ENCODE peak calls at places on chromosomes 2 and 18, in four cellular contexts. One of them, this sample, is unnamed.
A peak's percentile ranks its signal among the peaks of the same experiment; 100 is the strongest.

GRCh38 chr18:26459884-26460283 is 88.5 kb downstream of the KCTD1 start:
- DNase-seq in fibroblast of mammary gland: no peak
- DNase-seq in breast epithelium: no peak
- DNase-seq in lower lobe of right lung: no peak
- DNase-seq in this sample: no peak

GRCh38 chr2:5693288-5694015 is 1.3 kb downstream of the SOX11 start:
- DNase-seq in lower lobe of right lung: no peak
- DNase-seq in fibroblast of mammary gland: no peak
- DNase-seq in breast epithelium: no peak
- DNase-seq in this sample: no peak

GRCh38 chr2:108200569-108200968 is 39.2 kb upstream of the SULT1C3 start:
- DNase-seq in fibroblast of mammary gland: no peak
- DNase-seq in lower lobe of right lung: no peak
- DNase-seq in breast epithelium: no peak
- DNase-seq in this sample: no peak

GRCh38 chr18:65754121-65754520 is 3.3 kb downstream of the CDH7 start:
- DNase-seq in lower lobe of right lung: no peak
- DNase-seq in breast epithelium: no peak
- DNase-seq in fibroblast of mammary gland: no peak
- DNase-seq in this sample: no peak

GRCh38 chr18:62018034-62018760 is 125.4 kb upstream of the RNF152 start:
- DNase-seq in breast epithelium: no peak
- DNase-seq in lower lobe of right lung: no peak
- DNase-seq in fibroblast of mammary gland: peak; percentile 85
- DNase-seq in this sample: no peak

GRCh38 chr2:138829326-138829725 is 49.1 kb upstream of the NXPH2 start:
- DNase-seq in fibroblast of mammary gland: peak; percentile 18
- DNase-seq in breast epithelium: no peak
- DNase-seq in lower lobe of right lung: peak; percentile 42
- DNase-seq in this sample: peak; percentile 55

GRCh38 chr2:62787381-62787780 is 81.9 kb downstream of the EHBP1 start:
- DNase-seq in fibroblast of mammary gland: peak; percentile 55
- DNase-seq in breast epithelium: no peak
- DNase-seq in lower lobe of right lung: no peak
- DNase-seq in this sample: peak; percentile 44

GRCh38 chr2:106685180-106685897 is 198.2 kb downstream of the CD8B2 start:
- DNase-seq in lower lobe of right lung: no peak
- DNase-seq in fibroblast of mammary gland: no peak
- DNase-seq in breast epithelium: no peak
- DNase-seq in this sample: no peak

GRCh38 chr18:78949216-78949615 is 30.4 kb upstream of the SALL3 start:
- DNase-seq in breast epithelium: no peak
- DNase-seq in fibroblast of mammary gland: no peak
- DNase-seq in lower lobe of right lung: no peak
- DNase-seq in this sample: no peak

GRCh38 chr2:199693861-199694260 is 157.1 kb downstream of the FTCDNL1 start:
- DNase-seq in fibroblast of mammary gland: no peak
- DNase-seq in lower lobe of right lung: no peak
- DNase-seq in breast epithelium: no peak
- DNase-seq in this sample: no peak

GRCh38 chr2:56248965-56249742 is 65.4 kb downstream of the CCDC85A start:
- DNase-seq in breast epithelium: no peak
- DNase-seq in fibroblast of mammary gland: no peak
- DNase-seq in lower lobe of right lung: no peak
- DNase-seq in this sample: no peak

GRCh38 chr2:133530645-133531044 is 37.6 kb downstream of the NCKAP5 start:
- DNase-seq in fibroblast of mammary gland: no peak
- DNase-seq in breast epithelium: no peak
- DNase-seq in lower lobe of right lung: no peak
- DNase-seq in this sample: no peak

GRCh38 chr2:105919826-105920225 is 175.1 kb downstream of the NCK2 start:
- DNase-seq in fibroblast of mammary gland: peak; percentile 60
- DNase-seq in lower lobe of right lung: no peak
- DNase-seq in breast epithelium: no peak
- DNase-seq in this sample: peak; percentile 48

GRCh38 chr2:113175736-113176695 is 2.2 kb downstream of the PSD4 start:
- DNase-seq in fibroblast of mammary gland: no peak
- DNase-seq in lower lobe of right lung: no peak
- DNase-seq in breast epithelium: no peak
- DNase-seq in this sample: no peak

GRCh38 chr2:148675708-148676107 is 31.2 kb downstream of the EPC2 start:
- DNase-seq in lower lobe of right lung: no peak
- DNase-seq in breast epithelium: no peak
- DNase-seq in fibroblast of mammary gland: peak; percentile 37
- DNase-seq in this sample: no peak

GRCh38 chr2:221635949-221636348 is 63.8 kb upstream of the EPHA4 start:
- DNase-seq in breast epithelium: no peak
- DNase-seq in lower lobe of right lung: no peak
- DNase-seq in fibroblast of mammary gland: no peak
- DNase-seq in this sample: peak; percentile 27

GRCh38 chr2:48049371-48049770 is 143.1 kb upstream of the FBXO11 start:
- DNase-seq in lower lobe of right lung: no peak
- DNase-seq in fibroblast of mammary gland: no peak
- DNase-seq in breast epithelium: no peak
- DNase-seq in this sample: no peak

GRCh38 chr2:45435316-45435715 is 175.8 kb downstream of the SRBD1 start:
- DNase-seq in fibroblast of mammary gland: peak; percentile 59
- DNase-seq in breast epithelium: no peak
- DNase-seq in lower lobe of right lung: no peak
- DNase-seq in this sample: peak; percentile 81

GRCh38 chr18:48991299-48992055 is 40.7 kb upstream of the SMAD7 start:
- DNase-seq in fibroblast of mammary gland: no peak
- DNase-seq in breast epithelium: no peak
- DNase-seq in lower lobe of right lung: no peak
- DNase-seq in this sample: peak; percentile 73

GRCh38 chr18:76484749-76485387 is 10.2 kb downstream of the ZNF516 start:
- DNase-seq in fibroblast of mammary gland: no peak
- DNase-seq in breast epithelium: no peak
- DNase-seq in lower lobe of right lung: no peak
- DNase-seq in this sample: no peak

GRCh38 chr18:49249523-49249922 is 210.9 kb downstream of the DYM start:
- DNase-seq in lower lobe of right lung: no peak
- DNase-seq in fibroblast of mammary gland: peak; percentile 89
- DNase-seq in breast epithelium: no peak
- DNase-seq in this sample: peak; percentile 90

GRCh38 chr2:128415768-128416039 is 97.0 kb upstream of the HS6ST1 start:
- DNase-seq in fibroblast of mammary gland: no peak
- DNase-seq in breast epithelium: no peak
- DNase-seq in lower lobe of right lung: no peak
- DNase-seq in this sample: no peak

GRCh38 chr2:212271583-212271982 is 267.0 kb downstream of the ERBB4 start:
- DNase-seq in breast epithelium: no peak
- DNase-seq in fibroblast of mammary gland: no peak
- DNase-seq in lower lobe of right lung: no peak
- DNase-seq in this sample: no peak

GRCh38 chr2:166234112-166234846 is 106.5 kb upstream of the SCN1A start:
- DNase-seq in fibroblast of mammary gland: peak; percentile 56
- DNase-seq in breast epithelium: no peak
- DNase-seq in lower lobe of right lung: no peak
- DNase-seq in this sample: peak; percentile 44

GRCh38 chr2:213315168-213315876 is 31.1 kb downstream of the SPAG16 start:
- DNase-seq in lower lobe of right lung: no peak
- DNase-seq in breast epithelium: no peak
- DNase-seq in fibroblast of mammary gland: no peak
- DNase-seq in this sample: no peak

GRCh38 chr2:136149011-136149410 is 31.1 kb upstream of the CXCR4 start:
- DNase-seq in lower lobe of right lung: no peak
- DNase-seq in fibroblast of mammary gland: no peak
- DNase-seq in breast epithelium: no peak
- DNase-seq in this sample: no peak

GRCh38 chr2:72989770-72990556 is 72.6 kb downstream of the EMX1 start:
- DNase-seq in breast epithelium: no peak
- DNase-seq in fibroblast of mammary gland: peak; percentile 90
- DNase-seq in lower lobe of right lung: no peak
- DNase-seq in this sample: no peak

GRCh38 chr2:39107156-39107555 is 13.7 kb downstream of the SOS1 start:
- DNase-seq in fibroblast of mammary gland: peak; percentile 39
- DNase-seq in lower lobe of right lung: no peak
- DNase-seq in breast epithelium: no peak
- DNase-seq in this sample: no peak

GRCh38 chr2:30041884-30042283 is 104.9 kb upstream of the YPEL5 start:
- DNase-seq in breast epithelium: no peak
- DNase-seq in fibroblast of mammary gland: no peak
- DNase-seq in lower lobe of right lung: no peak
- DNase-seq in this sample: no peak

GRCh38 chr2:39723497-39723896 is 55.6 kb downstream of the THUMPD2 start:
- DNase-seq in fibroblast of mammary gland: no peak
- DNase-seq in breast epithelium: no peak
- DNase-seq in lower lobe of right lung: no peak
- DNase-seq in this sample: no peak

GRCh38 chr18:28153485-28154065 is 23.4 kb downstream of the CDH2 start:
- DNase-seq in lower lobe of right lung: no peak
- DNase-seq in fibroblast of mammary gland: peak; percentile 31
- DNase-seq in breast epithelium: no peak
- DNase-seq in this sample: no peak

GRCh38 chr18:27803957-27804356 is 373.0 kb downstream of the CDH2 start:
- DNase-seq in lower lobe of right lung: no peak
- DNase-seq in breast epithelium: no peak
- DNase-seq in fibroblast of mammary gland: no peak
- DNase-seq in this sample: peak; percentile 36

GRCh38 chr2:173288561-173288960 is 66.1 kb upstream of the CDCA7 start:
- DNase-seq in lower lobe of right lung: no peak
- DNase-seq in fibroblast of mammary gland: peak; percentile 64
- DNase-seq in breast epithelium: no peak
- DNase-seq in this sample: peak; percentile 90

GRCh38 chr2:173287594-173287993 is 67.1 kb upstream of the CDCA7 start:
- DNase-seq in breast epithelium: no peak
- DNase-seq in lower lobe of right lung: no peak
- DNase-seq in fibroblast of mammary gland: no peak
- DNase-seq in this sample: no peak

GRCh38 chr2:173282795-173283545 is 71.7 kb upstream of the CDCA7 start:
- DNase-seq in fibroblast of mammary gland: no peak
- DNase-seq in lower lobe of right lung: no peak
- DNase-seq in breast epithelium: no peak
- DNase-seq in this sample: peak; percentile 70

GRCh38 chr2:173290046-173290445 is 64.6 kb upstream of the CDCA7 start:
- DNase-seq in lower lobe of right lung: no peak
- DNase-seq in fibroblast of mammary gland: no peak
- DNase-seq in breast epithelium: no peak
- DNase-seq in this sample: no peak

DNA sequence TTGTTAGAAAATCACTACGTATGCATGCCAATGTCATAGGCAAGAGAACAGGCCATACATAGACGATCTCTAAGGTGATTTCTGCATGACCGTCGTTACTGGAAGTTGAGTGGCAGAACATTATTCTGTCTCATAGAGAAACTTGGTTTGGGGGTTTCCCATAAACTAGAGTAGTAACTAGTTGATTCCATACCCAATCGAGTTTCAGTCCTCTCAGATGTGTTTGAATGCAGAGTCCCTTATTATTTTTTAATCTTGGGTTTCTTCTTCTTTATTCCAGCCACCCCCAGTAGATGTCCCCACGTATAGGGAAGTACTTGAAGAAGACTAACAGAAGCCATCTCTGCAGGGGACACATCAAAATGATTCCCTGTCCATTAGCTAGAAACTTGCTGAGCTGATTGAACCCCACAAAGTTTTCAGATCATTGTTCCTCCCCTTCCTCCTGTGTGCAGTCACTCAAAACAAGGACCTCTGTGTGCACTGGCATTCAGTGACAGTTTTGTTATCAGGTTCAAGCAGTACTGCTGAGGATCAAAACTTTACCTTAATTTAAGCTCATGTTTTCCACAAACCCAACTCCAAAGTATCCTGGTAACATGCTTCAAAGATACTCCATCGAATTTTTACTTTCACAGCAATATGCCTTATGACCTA is 68.4 kb upstream of the CDCA7 start:
- DNase-seq in breast epithelium: no peak
- DNase-seq in fibroblast of mammary gland: no peak
- DNase-seq in lower lobe of right lung: no peak
- DNase-seq in this sample: no peak
- TF ChIP-seq CTCF in breast epithelium: no peak
- TF ChIP-seq CTCF in fibroblast of mammary gland: no peak
- TF ChIP-seq CTCF in lower lobe of right lung: no peak
- TF ChIP-seq CTCF in this sample: no peak

GRCh38 chr2:241933175-241933911 is 63.8 kb downstream of the RTP5 start:
- DNase-seq in lower lobe of right lung: no peak
- DNase-seq in fibroblast of mammary gland: peak; percentile 25
- DNase-seq in breast epithelium: peak; percentile 36
- DNase-seq in this sample: no peak
- H3K4me3 ChIP-seq in lower lobe of right lung: no peak overlapping the region
- H3K4me3 ChIP-seq in fibroblast of mammary gland: no peak overlapping the region
- H3K4me3 ChIP-seq in breast epithelium: no peak overlapping the region
- H3K4me3 ChIP-seq in this sample: no peak overlapping the region

GRCh38 chr2:160432633-160433032 is 61.0 kb downstream of the RBMS1 start:
- DNase-seq in lower lobe of right lung: no peak
- DNase-seq in fibroblast of mammary gland: peak; percentile 93
- DNase-seq in breast epithelium: no peak
- DNase-seq in this sample: peak; percentile 93
- TF ChIP-seq CTCF in lower lobe of right lung: no peak
- TF ChIP-seq CTCF in fibroblast of mammary gland: no peak
- TF ChIP-seq CTCF in breast epithelium: no peak
- TF ChIP-seq CTCF in this sample: no peak

DNA sequence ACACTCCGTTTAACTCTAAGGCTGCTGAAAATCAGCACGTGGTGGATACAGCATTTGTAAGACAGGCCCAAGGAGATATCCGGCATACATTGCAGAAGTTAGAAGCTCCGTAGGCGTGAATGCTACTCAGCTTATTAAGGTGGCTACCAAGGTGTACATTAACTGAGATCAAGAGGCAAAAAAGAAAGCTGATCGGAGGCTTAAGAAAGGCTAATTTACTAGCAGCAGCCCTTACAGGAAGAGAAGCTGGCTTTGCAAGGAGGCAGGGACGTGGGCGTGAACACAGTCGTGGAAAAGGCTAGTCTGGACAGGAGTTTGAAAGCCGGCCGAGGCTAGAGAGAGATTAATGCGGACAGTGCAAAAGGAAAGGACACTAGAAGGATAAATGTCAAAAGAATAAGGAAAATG is 45.7 kb upstream of the SELENOI start:
- DNase-seq in lower lobe of right lung: no peak
- DNase-seq in breast epithelium: no peak
- DNase-seq in fibroblast of mammary gland: peak; percentile 55
- DNase-seq in this sample: peak; percentile 89
- H3K4me3 ChIP-seq in lower lobe of right lung: peak overlapping the region; percentile 69
- H3K4me3 ChIP-seq in breast epithelium: peak overlapping the region; percentile 61
- H3K4me3 ChIP-seq in fibroblast of mammary gland: no peak overlapping the region
- H3K4me3 ChIP-seq in this sample: peak overlapping the region; percentile 49

DNA sequence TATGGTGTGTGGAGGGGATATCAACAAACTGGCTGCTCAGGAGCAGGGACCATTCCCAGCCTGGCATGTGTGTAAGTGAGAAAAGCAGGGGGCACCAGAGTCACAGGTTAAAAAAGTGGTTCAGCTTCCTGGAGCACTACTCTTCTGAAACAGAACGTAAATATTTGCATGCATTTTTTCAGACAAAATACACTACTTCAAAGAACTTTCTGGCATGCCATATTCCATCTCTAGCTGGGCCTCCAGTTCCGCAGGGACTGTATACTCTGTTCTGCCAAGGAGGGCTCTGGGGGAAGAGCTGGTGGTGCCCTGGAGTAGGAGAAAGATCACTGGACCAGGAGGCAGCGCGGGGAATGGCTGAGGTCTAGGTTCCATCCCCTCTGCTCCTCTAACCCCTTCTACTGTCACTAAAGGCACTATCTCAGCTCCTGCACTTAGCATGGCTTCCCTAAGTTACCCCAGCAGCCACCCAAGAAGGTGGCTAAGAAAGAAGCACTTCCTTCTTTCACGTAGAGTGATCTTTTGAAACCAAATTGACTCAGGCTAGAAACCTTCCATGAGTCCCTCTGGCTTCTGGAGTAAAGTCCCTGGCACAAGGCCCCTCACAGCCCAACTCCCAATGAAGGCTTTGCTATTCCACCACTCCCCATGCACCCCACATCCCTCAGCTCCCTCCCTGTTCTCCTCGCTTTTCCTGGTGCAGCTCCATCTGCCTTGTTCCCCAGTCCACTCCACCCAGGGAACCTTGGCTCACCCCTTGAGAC is 57.6 kb upstream of the CABLES1 start:
- DNase-seq in lower lobe of right lung: no peak
- DNase-seq in breast epithelium: no peak
- DNase-seq in fibroblast of mammary gland: peak; percentile 7
- DNase-seq in this sample: peak; percentile 30
- TF ChIP-seq CTCF in lower lobe of right lung: peak; percentile 43
- TF ChIP-seq CTCF in breast epithelium: no peak
- TF ChIP-seq CTCF in fibroblast of mammary gland: peak; percentile 13
- TF ChIP-seq CTCF in this sample: peak; percentile 33